ENCODE peak calls at places on chromosome 21, in four cellular contexts. One of them, this sample, is unnamed.

GRCh38 chr21:41136286-41136685 is 31.7 kb upstream of the BACE2 start:
- DNase-seq in GM12878: no peak
- DNase-seq in neuronal stem cell: no peak
- DNase-seq in left ventricle myocardium inferior: no peak
- DNase-seq in this sample: no peak

GRCh38 chr21:35048706-35049617 is at the start of gene RUNX1:
- DNase-seq in GM12878: peak; percentile 92
- DNase-seq in neuronal stem cell: no peak
- DNase-seq in left ventricle myocardium inferior: no peak
- DNase-seq in this sample: no peak

GRCh38 chr21:16570196-16570595 is 840.4 kb downstream of the USP25 start:
- DNase-seq in GM12878: no peak
- DNase-seq in neuronal stem cell: no peak
- DNase-seq in left ventricle myocardium inferior: no peak
- DNase-seq in this sample: no peak

GRCh38 chr21:34632498-34632897 is 17.6 kb upstream of the RCAN1 start:
- DNase-seq in GM12878: no peak
- DNase-seq in neuronal stem cell: no peak
- DNase-seq in left ventricle myocardium inferior: no peak
- DNase-seq in this sample: no peak

GRCh38 chr21:34836103-34836932 is 167.5 kb downstream of the CLIC6 start:
- DNase-seq in GM12878: no peak
- DNase-seq in neuronal stem cell: no peak
- DNase-seq in left ventricle myocardium inferior: no peak
- DNase-seq in this sample: no peak

GRCh38 chr21:46068516-46069079 is 29.3 kb upstream of the COL6A2 start:
- DNase-seq in GM12878: no peak
- DNase-seq in neuronal stem cell: no peak
- DNase-seq in left ventricle myocardium inferior: no peak
- DNase-seq in this sample: no peak

GRCh38 chr21:35191754-35192153 is 142.7 kb upstream of the RUNX1 start:
- DNase-seq in GM12878: no peak
- DNase-seq in neuronal stem cell: no peak
- DNase-seq in left ventricle myocardium inferior: no peak
- DNase-seq in this sample: no peak

GRCh38 chr21:46325073-46325912 is 1.3 kb downstream of the PCNT start:
- DNase-seq in GM12878: no peak
- DNase-seq in neuronal stem cell: peak; percentile 38
- DNase-seq in left ventricle myocardium inferior: peak; percentile 42
- DNase-seq in this sample: peak; percentile 83

GRCh38 chr21:28821276-28822063 is 171.2 kb downstream of the LTN1 start:
- DNase-seq in GM12878: no peak
- DNase-seq in neuronal stem cell: no peak
- DNase-seq in left ventricle myocardium inferior: no peak
- DNase-seq in this sample: no peak

GRCh38 chr21:26941436-26941835 is 25.5 kb downstream of the ADAMTS5 start:
- DNase-seq in GM12878: no peak
- DNase-seq in neuronal stem cell: no peak
- DNase-seq in left ventricle myocardium inferior: no peak
- DNase-seq in this sample: no peak
- H3K36me3 ChIP-seq in GM12878: no peaks in the 10 kb centered on the region
- H3K36me3 ChIP-seq in neuronal stem cell: no peaks in the 10 kb centered on the region
- H3K36me3 ChIP-seq in left ventricle myocardium inferior: no peaks in the 10 kb centered on the region
- H3K36me3 ChIP-seq in this sample: no peaks in the 10 kb centered on the region

GRCh38 chr21:38759286-38759872 is 46.4 kb upstream of the ETS2 start:
- DNase-seq in GM12878: no peak
- DNase-seq in neuronal stem cell: no peak
- DNase-seq in left ventricle myocardium inferior: no peak
- DNase-seq in this sample: no peak

GRCh38 chr21:38756746-38757145 is 49.0 kb upstream of the ETS2 start:
- DNase-seq in GM12878: no peak
- DNase-seq in neuronal stem cell: no peak
- DNase-seq in left ventricle myocardium inferior: no peak
- DNase-seq in this sample: no peak

GRCh38 chr21:38760017-38760761 is 45.5 kb upstream of the ETS2 start:
- DNase-seq in GM12878: no peak
- DNase-seq in neuronal stem cell: no peak
- DNase-seq in left ventricle myocardium inferior: no peak
- DNase-seq in this sample: peak; percentile 93

GRCh38 chr21:38760762-38761155 is 45.0 kb upstream of the ETS2 start:
- DNase-seq in GM12878: no peak
- DNase-seq in neuronal stem cell: no peak
- DNase-seq in left ventricle myocardium inferior: no peak
- DNase-seq in this sample: no peak

DNA sequence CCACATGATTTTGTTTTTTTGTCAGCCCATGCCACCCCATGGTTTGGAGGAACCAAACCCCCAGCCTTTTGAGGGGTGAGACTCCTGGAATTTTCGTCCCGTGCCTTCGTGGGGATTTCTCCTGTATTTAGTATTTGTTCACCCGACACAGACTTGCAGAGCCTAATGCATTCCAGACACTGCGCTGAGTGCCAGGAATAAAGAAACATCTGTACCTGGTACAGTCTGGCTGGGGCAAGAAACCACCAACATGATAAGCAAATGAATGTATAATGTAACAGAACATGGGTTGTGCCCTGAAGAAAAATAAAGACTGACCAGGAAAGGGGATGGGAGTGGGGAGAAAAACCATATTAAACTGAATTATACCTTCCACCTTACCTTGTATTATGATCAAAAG is 46.9 kb upstream of the ETS2 start:
- DNase-seq in GM12878: no peak
- DNase-seq in neuronal stem cell: no peak
- DNase-seq in left ventricle myocardium inferior: no peak
- DNase-seq in this sample: no peak
- H3K27me3 ChIP-seq in GM12878: no peaks in the 10 kb centered on the region
- H3K27me3 ChIP-seq in neuronal stem cell: no peaks in the 10 kb centered on the region
- H3K27me3 ChIP-seq in left ventricle myocardium inferior: no peaks in the 10 kb centered on the region
- H3K27me3 ChIP-seq in this sample: no peaks in the 10 kb centered on the region

GRCh38 chr21:44964381-44964780 is 24.6 kb downstream of the SLX9 start:
- DNase-seq in GM12878: no peak
- DNase-seq in neuronal stem cell: no peak
- DNase-seq in left ventricle myocardium inferior: no peak
- DNase-seq in this sample: no peak
- H3K36me3 ChIP-seq in GM12878: peaks cover 19% of the 10 kb centered on the region
- H3K36me3 ChIP-seq in neuronal stem cell: peaks cover 82% of the 10 kb centered on the region
- H3K36me3 ChIP-seq in left ventricle myocardium inferior: peaks cover 17% of the 10 kb centered on the region
- H3K36me3 ChIP-seq in this sample: peaks cover 87% of the 10 kb centered on the region

GRCh38 chr21:42558368-42558767 is 44.7 kb downstream of the SLC37A1 start:
- DNase-seq in GM12878: no peak
- DNase-seq in neuronal stem cell: no peak
- DNase-seq in left ventricle myocardium inferior: no peak
- DNase-seq in this sample: no peak

GRCh38 chr21:42557420-42557819 is 43.8 kb downstream of the SLC37A1 start:
- DNase-seq in GM12878: no peak
- DNase-seq in neuronal stem cell: no peak
- DNase-seq in left ventricle myocardium inferior: no peak
- DNase-seq in this sample: no peak

GRCh38 chr21:42559326-42559725 is 45.7 kb downstream of the SLC37A1 start:
- DNase-seq in GM12878: no peak
- DNase-seq in neuronal stem cell: no peak
- DNase-seq in left ventricle myocardium inferior: no peak
- DNase-seq in this sample: peak; percentile 4

GRCh38 chr21:42560517-42561179 is 47.0 kb downstream of the SLC37A1 start:
- DNase-seq in GM12878: no peak
- DNase-seq in neuronal stem cell: no peak
- DNase-seq in left ventricle myocardium inferior: no peak
- DNase-seq in this sample: peak; percentile 54

GRCh38 chr21:42558846-42559245 is 45.2 kb downstream of the SLC37A1 start:
- DNase-seq in GM12878: no peak
- DNase-seq in neuronal stem cell: no peak
- DNase-seq in left ventricle myocardium inferior: no peak
- DNase-seq in this sample: peak; percentile 4
- H3K27me3 ChIP-seq in GM12878: no peaks in the 10 kb centered on the region
- H3K27me3 ChIP-seq in neuronal stem cell: peaks cover 9% of the 10 kb centered on the region
- H3K27me3 ChIP-seq in left ventricle myocardium inferior: no peaks in the 10 kb centered on the region
- H3K27me3 ChIP-seq in this sample: no peaks in the 10 kb centered on the region

GRCh38 chr21:36745459-36745858 is 46.5 kb downstream of the SIM2 start:
- DNase-seq in GM12878: no peak
- DNase-seq in neuronal stem cell: no peak
- DNase-seq in left ventricle myocardium inferior: no peak
- DNase-seq in this sample: no peak

GRCh38 chr21:36743446-36743845 is 44.5 kb downstream of the SIM2 start:
- DNase-seq in GM12878: no peak
- DNase-seq in neuronal stem cell: no peak
- DNase-seq in left ventricle myocardium inferior: no peak
- DNase-seq in this sample: no peak

GRCh38 chr21:36744190-36744559 is 45.3 kb downstream of the SIM2 start:
- DNase-seq in GM12878: no peak
- DNase-seq in neuronal stem cell: no peak
- DNase-seq in left ventricle myocardium inferior: no peak
- DNase-seq in this sample: no peak

GRCh38 chr21:36743008-36743407 is 44.1 kb downstream of the SIM2 start:
- DNase-seq in GM12878: no peak
- DNase-seq in neuronal stem cell: no peak
- DNase-seq in left ventricle myocardium inferior: no peak
- DNase-seq in this sample: no peak

DNA sequence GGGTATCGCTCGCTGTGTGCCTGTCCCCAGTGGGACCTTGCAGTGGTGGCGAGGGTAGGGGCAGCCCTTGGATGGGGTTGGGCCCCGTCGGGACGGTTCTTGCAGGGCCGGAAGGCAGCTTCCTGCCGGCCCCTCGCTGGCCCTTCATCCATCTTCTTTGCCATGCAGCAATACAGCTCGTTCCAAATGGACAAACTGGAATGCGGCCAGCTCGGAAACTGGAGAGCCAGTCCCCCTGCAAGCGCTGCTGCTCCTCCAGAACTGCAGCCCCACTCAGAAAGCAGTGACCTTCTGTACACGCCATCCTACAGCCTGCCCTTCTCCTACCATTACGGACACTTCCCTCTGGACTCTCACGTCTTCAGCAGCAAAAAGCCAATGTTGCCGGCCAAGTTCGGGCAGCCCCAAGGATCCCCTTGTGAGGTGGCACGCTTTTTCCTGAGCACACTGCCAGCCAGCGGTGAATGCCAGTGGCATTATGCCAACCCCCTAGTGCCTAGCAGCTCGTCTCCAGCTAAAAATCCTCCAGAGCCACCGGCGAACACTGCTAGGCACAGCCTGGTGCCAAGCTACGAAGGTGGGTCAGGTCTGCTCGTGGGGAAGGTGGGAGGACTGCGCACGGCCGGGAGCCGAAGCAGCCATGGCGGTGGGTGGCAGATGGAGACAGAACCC is 45.8 kb downstream of the SIM2 start:
- DNase-seq in GM12878: no peak
- DNase-seq in neuronal stem cell: no peak
- DNase-seq in left ventricle myocardium inferior: peak; percentile 28
- DNase-seq in this sample: no peak
- H3K36me3 ChIP-seq in GM12878: no peaks in the 10 kb centered on the region
- H3K36me3 ChIP-seq in neuronal stem cell: no peaks in the 10 kb centered on the region
- H3K36me3 ChIP-seq in left ventricle myocardium inferior: no peaks in the 10 kb centered on the region
- H3K36me3 ChIP-seq in this sample: no peaks in the 10 kb centered on the region

GRCh38 chr21:33029512-33029921 is 3.8 kb downstream of the OLIG2 start:
- DNase-seq in GM12878: no peak
- DNase-seq in neuronal stem cell: no peak
- DNase-seq in left ventricle myocardium inferior: no peak
- DNase-seq in this sample: no peak

GRCh38 chr21:33026878-33027400 is 1.2 kb downstream of the OLIG2 start:
- DNase-seq in GM12878: no peak
- DNase-seq in neuronal stem cell: no peak
- DNase-seq in left ventricle myocardium inferior: no peak
- DNase-seq in this sample: peak; percentile 39

GRCh38 chr21:33028759-33029511 is 3.2 kb downstream of the OLIG2 start:
- DNase-seq in GM12878: no peak
- DNase-seq in neuronal stem cell: no peak
- DNase-seq in left ventricle myocardium inferior: no peak
- DNase-seq in this sample: no peak

GRCh38 chr21:33027401-33028185 is 1.9 kb downstream of the OLIG2 start:
- DNase-seq in GM12878: no peak
- DNase-seq in neuronal stem cell: no peak
- DNase-seq in left ventricle myocardium inferior: no peak
- DNase-seq in this sample: no peak

DNA sequence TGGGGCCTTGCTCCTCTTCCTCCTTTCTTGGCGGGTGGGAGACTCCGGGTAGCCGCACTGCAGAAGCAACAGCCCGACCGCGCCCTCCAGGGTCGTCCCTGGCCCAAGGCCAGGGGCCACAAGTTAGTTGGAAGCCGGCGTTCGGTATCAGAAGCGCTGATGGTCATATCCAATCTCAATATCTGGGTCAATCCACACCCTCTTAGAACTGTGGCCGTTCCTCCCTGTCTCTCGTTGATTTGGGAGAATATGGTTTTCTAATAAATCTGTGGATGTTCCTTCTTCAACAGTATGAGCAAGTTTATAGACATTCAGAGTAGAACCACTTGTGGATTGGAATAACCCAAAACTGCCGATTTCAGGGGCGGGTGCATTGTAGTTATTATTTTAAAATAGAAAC is 2.5 kb downstream of the OLIG2 start:
- DNase-seq in GM12878: no peak
- DNase-seq in neuronal stem cell: no peak
- DNase-seq in left ventricle myocardium inferior: no peak
- DNase-seq in this sample: no peak
- H3K27me3 ChIP-seq in GM12878: peaks cover 26% of the 10 kb centered on the region
- H3K27me3 ChIP-seq in neuronal stem cell: peaks cover 98% of the 10 kb centered on the region
- H3K27me3 ChIP-seq in left ventricle myocardium inferior: peaks cover 100% of the 10 kb centered on the region
- H3K27me3 ChIP-seq in this sample: peaks cover 54% of the 10 kb centered on the region

DNA sequence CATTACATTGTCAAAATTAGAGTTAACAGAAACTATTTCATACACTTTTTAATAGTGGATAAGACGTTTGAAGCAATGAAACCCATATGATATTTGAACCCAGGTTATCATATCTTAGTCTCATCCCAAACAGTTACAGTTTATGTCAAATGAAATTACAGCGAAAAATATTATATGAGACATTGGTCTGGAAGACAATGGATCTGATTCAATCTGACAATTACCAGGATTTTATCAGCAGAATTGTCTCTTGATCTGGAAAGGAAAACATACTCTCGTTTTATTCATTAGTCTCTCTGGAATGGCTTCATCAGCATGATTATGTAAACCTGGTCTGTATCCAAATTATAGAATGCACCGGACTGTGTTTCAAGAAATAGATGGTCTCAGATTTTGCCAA is 818.6 kb downstream of the NCAM2 start:
- DNase-seq in GM12878: no peak
- DNase-seq in neuronal stem cell: no peak
- DNase-seq in left ventricle myocardium inferior: no peak
- DNase-seq in this sample: no peak
- H3K36me3 ChIP-seq in GM12878: no peaks in the 10 kb centered on the region
- H3K36me3 ChIP-seq in neuronal stem cell: no peaks in the 10 kb centered on the region
- H3K36me3 ChIP-seq in left ventricle myocardium inferior: no peaks in the 10 kb centered on the region
- H3K36me3 ChIP-seq in this sample: no peaks in the 10 kb centered on the region